ENCODE peak calls at places on chromosomes 2 and 18, in nine cellular contexts. One of them, this sample, is unnamed.
A peak's percentile ranks its signal among the peaks of the same experiment; 100 is the strongest.

GRCh38 chr2:173929441-173929840 is 35.7 kb downstream of the SP3 start:
- DNase-seq in spleen: no peak
- DNase-seq in thyroid gland: no peak
- DNase-seq in PC-9: no peak
- DNase-seq in vagina: no peak
- DNase-seq in tibial artery: no peak
- DNase-seq in Panc1: no peak
- DNase-seq in foreskin fibroblast: no peak
- DNase-seq in GM23338: no peak
- DNase-seq in this sample: no peak

GRCh38 chr18:35571138-35571537 is 10.4 kb upstream of the GALNT1 start:
- DNase-seq in PC-9: no peak
- DNase-seq in vagina: no peak
- DNase-seq in GM23338: no peak
- DNase-seq in thyroid gland: no peak
- DNase-seq in tibial artery: no peak
- DNase-seq in spleen: no peak
- DNase-seq in foreskin fibroblast: no peak
- DNase-seq in Panc1: no peak
- DNase-seq in this sample: no peak

GRCh38 chr2:112118148-112118547 is 20.0 kb upstream of the FBLN7 start:
- DNase-seq in foreskin fibroblast: no peak
- DNase-seq in Panc1: no peak
- DNase-seq in GM23338: peak; percentile 37
- DNase-seq in PC-9: no peak
- DNase-seq in tibial artery: no peak
- DNase-seq in vagina: no peak
- DNase-seq in spleen: no peak
- DNase-seq in thyroid gland: no peak
- DNase-seq in this sample: no peak

GRCh38 chr2:38613126-38613848 is 10.6 kb upstream of the HNRNPLL start:
- DNase-seq in thyroid gland: no peak
- DNase-seq in Panc1: no peak
- DNase-seq in vagina: no peak
- DNase-seq in PC-9: no peak
- DNase-seq in tibial artery: no peak
- DNase-seq in GM23338: no peak
- DNase-seq in foreskin fibroblast: peak; percentile 34
- DNase-seq in spleen: no peak
- DNase-seq in this sample: no peak

GRCh38 chr2:140308706-140309105 is 1528.5 kb upstream of the NXPH2 start:
- DNase-seq in PC-9: no peak
- DNase-seq in vagina: no peak
- DNase-seq in GM23338: no peak
- DNase-seq in Panc1: no peak
- DNase-seq in spleen: no peak
- DNase-seq in tibial artery: no peak
- DNase-seq in foreskin fibroblast: no peak
- DNase-seq in thyroid gland: no peak
- DNase-seq in this sample: no peak

GRCh38 chr2:110157153-110157793 is 41.7 kb upstream of the MALL start:
- DNase-seq in thyroid gland: peak; percentile 26
- DNase-seq in tibial artery: no peak
- DNase-seq in spleen: no peak
- DNase-seq in Panc1: peak; percentile 66
- DNase-seq in PC-9: peak; percentile 58
- DNase-seq in foreskin fibroblast: peak; percentile 63
- DNase-seq in vagina: no peak
- DNase-seq in GM23338: peak; percentile 55
- DNase-seq in this sample: no peak

GRCh38 chr2:200411831-200412230 is 98.0 kb downstream of the KCTD18 start:
- DNase-seq in Panc1: no peak
- DNase-seq in GM23338: no peak
- DNase-seq in thyroid gland: no peak
- DNase-seq in spleen: no peak
- DNase-seq in PC-9: peak; percentile 40
- DNase-seq in foreskin fibroblast: no peak
- DNase-seq in tibial artery: no peak
- DNase-seq in vagina: no peak
- DNase-seq in this sample: no peak

GRCh38 chr2:99765919-99766318 is 276.1 kb upstream of the REV1 start:
- DNase-seq in spleen: no peak
- DNase-seq in foreskin fibroblast: no peak
- DNase-seq in PC-9: no peak
- DNase-seq in thyroid gland: no peak
- DNase-seq in GM23338: no peak
- DNase-seq in Panc1: no peak
- DNase-seq in tibial artery: no peak
- DNase-seq in vagina: no peak
- DNase-seq in this sample: no peak

GRCh38 chr2:51995293-51995692 is 963.4 kb upstream of the NRXN1 start:
- DNase-seq in thyroid gland: no peak
- DNase-seq in spleen: no peak
- DNase-seq in vagina: no peak
- DNase-seq in Panc1: no peak
- DNase-seq in tibial artery: no peak
- DNase-seq in GM23338: no peak
- DNase-seq in foreskin fibroblast: peak; percentile 28
- DNase-seq in PC-9: no peak
- DNase-seq in this sample: no peak

GRCh38 chr18:28127763-28128737 is 48.9 kb downstream of the CDH2 start:
- DNase-seq in vagina: no peak
- DNase-seq in GM23338: no peak
- DNase-seq in thyroid gland: no peak
- DNase-seq in PC-9: no peak
- DNase-seq in spleen: no peak
- DNase-seq in foreskin fibroblast: no peak
- DNase-seq in tibial artery: no peak
- DNase-seq in Panc1: no peak
- DNase-seq in this sample: no peak

GRCh38 chr2:160044728-160045127 is 17.7 kb downstream of the PLA2R1 start:
- DNase-seq in Panc1: no peak
- DNase-seq in vagina: no peak
- DNase-seq in GM23338: peak; percentile 69
- DNase-seq in tibial artery: no peak
- DNase-seq in foreskin fibroblast: no peak
- DNase-seq in PC-9: no peak
- DNase-seq in thyroid gland: no peak
- DNase-seq in spleen: no peak
- DNase-seq in this sample: no peak

GRCh38 chr18:55247032-55247431 is 287.8 kb upstream of the CCDC68 start:
- DNase-seq in PC-9: no peak
- DNase-seq in vagina: no peak
- DNase-seq in thyroid gland: no peak
- DNase-seq in GM23338: no peak
- DNase-seq in spleen: no peak
- DNase-seq in tibial artery: no peak
- DNase-seq in Panc1: no peak
- DNase-seq in foreskin fibroblast: no peak
- DNase-seq in this sample: no peak

GRCh38 chr2:216057688-216058193 is 23.9 kb downstream of the PECR start:
- DNase-seq in thyroid gland: peak; percentile 72
- DNase-seq in PC-9: peak; percentile 54
- DNase-seq in foreskin fibroblast: peak; percentile 42
- DNase-seq in GM23338: peak; percentile 30
- DNase-seq in tibial artery: no peak
- DNase-seq in vagina: no peak
- DNase-seq in Panc1: no peak
- DNase-seq in spleen: peak; percentile 87
- DNase-seq in this sample: no peak

GRCh38 chr2:165348441-165348840 is 109.2 kb downstream of the SCN2A start:
- DNase-seq in PC-9: no peak
- DNase-seq in Panc1: no peak
- DNase-seq in vagina: no peak
- DNase-seq in spleen: no peak
- DNase-seq in GM23338: no peak
- DNase-seq in thyroid gland: no peak
- DNase-seq in tibial artery: no peak
- DNase-seq in foreskin fibroblast: no peak
- DNase-seq in this sample: no peak

GRCh38 chr2:54306561-54306960 is 50.5 kb upstream of the TSPYL6 start:
- DNase-seq in vagina: no peak
- DNase-seq in Panc1: no peak
- DNase-seq in PC-9: no peak
- DNase-seq in thyroid gland: no peak
- DNase-seq in foreskin fibroblast: no peak
- DNase-seq in spleen: no peak
- DNase-seq in tibial artery: no peak
- DNase-seq in GM23338: no peak
- DNase-seq in this sample: no peak

GRCh38 chr2:138090330-138090729 is 126.1 kb downstream of the HNMT start:
- DNase-seq in spleen: no peak
- DNase-seq in Panc1: peak; percentile 27
- DNase-seq in GM23338: peak; percentile 48
- DNase-seq in tibial artery: no peak
- DNase-seq in PC-9: no peak
- DNase-seq in thyroid gland: no peak
- DNase-seq in foreskin fibroblast: peak; percentile 25
- DNase-seq in vagina: no peak
- DNase-seq in this sample: no peak
- TF ChIP-seq CTCF in spleen: no peak
- TF ChIP-seq CTCF in Panc1: peak; percentile 59
- TF ChIP-seq CTCF in GM23338: peak; percentile 74
- TF ChIP-seq CTCF in tibial artery: peak; percentile 46
- TF ChIP-seq CTCF in PC-9: peak; percentile 68
- TF ChIP-seq CTCF in thyroid gland: peak; percentile 53
- TF ChIP-seq CTCF in foreskin fibroblast: peak; percentile 74
- TF ChIP-seq CTCF in vagina: no peak
- TF ChIP-seq CTCF in this sample: no peak

DNA sequence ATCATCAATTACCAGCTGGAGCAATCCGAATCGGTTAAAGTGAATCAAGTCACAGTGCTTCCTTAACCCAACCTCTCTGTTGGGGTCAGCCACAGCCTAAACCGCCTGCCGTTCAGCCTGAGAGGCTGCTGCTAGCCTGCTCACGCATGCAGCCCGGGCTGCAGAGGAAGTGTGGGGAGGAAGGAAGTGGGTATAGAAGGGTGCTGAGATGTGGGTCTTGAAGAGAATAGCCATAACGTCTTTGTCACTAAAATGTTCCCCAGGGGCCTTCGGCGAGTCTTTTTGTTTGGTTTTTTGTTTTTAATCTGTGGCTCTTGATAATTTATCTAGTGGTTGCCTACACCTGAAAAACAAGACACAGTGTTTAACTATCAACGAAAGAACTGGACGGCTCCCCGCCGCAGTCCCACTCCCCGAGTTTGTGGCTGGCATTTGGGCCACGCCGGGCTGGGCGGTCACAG is 496 bp upstream of the ITGA4 start:
- DNase-seq in PC-9: no peak
- DNase-seq in spleen: peak; percentile 97
- DNase-seq in vagina: no peak
- DNase-seq in GM23338: peak; percentile 61
- DNase-seq in foreskin fibroblast: peak; percentile 24
- DNase-seq in tibial artery: peak; percentile 30
- DNase-seq in Panc1: no peak
- DNase-seq in thyroid gland: peak; percentile 32
- DNase-seq in this sample: no peak
- H3K4me3 ChIP-seq in PC-9: no peak overlapping the region
- H3K4me3 ChIP-seq in spleen: peak overlapping the region; percentile 63
- H3K4me3 ChIP-seq in vagina: peak overlapping the region; percentile 48
- H3K4me3 ChIP-seq in GM23338: peak overlapping the region; percentile 68
- H3K4me3 ChIP-seq in foreskin fibroblast: peak overlapping the region; percentile 80
- H3K4me3 ChIP-seq in tibial artery: peak overlapping the region; percentile 45
- H3K4me3 ChIP-seq in Panc1: peak overlapping the region; percentile 37
- H3K4me3 ChIP-seq in thyroid gland: no peak overlapping the region
- H3K4me3 ChIP-seq in this sample: peak overlapping the region; percentile 37

GRCh38 chr18:49467599-49467998 is 7.2 kb upstream of the DYM start:
- DNase-seq in vagina: no peak
- DNase-seq in Panc1: no peak
- DNase-seq in thyroid gland: no peak
- DNase-seq in spleen: no peak
- DNase-seq in GM23338: no peak
- DNase-seq in PC-9: no peak
- DNase-seq in foreskin fibroblast: no peak
- DNase-seq in tibial artery: no peak
- DNase-seq in this sample: no peak

GRCh38 chr18:49467019-49467563 is 6.6 kb upstream of the DYM start:
- DNase-seq in PC-9: no peak
- DNase-seq in spleen: no peak
- DNase-seq in vagina: no peak
- DNase-seq in tibial artery: no peak
- DNase-seq in GM23338: no peak
- DNase-seq in thyroid gland: no peak
- DNase-seq in foreskin fibroblast: no peak
- DNase-seq in Panc1: no peak
- DNase-seq in this sample: no peak

GRCh38 chr18:49460958-49461601 is 635 bp upstream of the DYM start:
- DNase-seq in Panc1: no peak
- DNase-seq in thyroid gland: peak; percentile 16
- DNase-seq in GM23338: peak; percentile 24
- DNase-seq in PC-9: no peak
- DNase-seq in foreskin fibroblast: no peak
- DNase-seq in vagina: no peak
- DNase-seq in spleen: no peak
- DNase-seq in tibial artery: no peak
- DNase-seq in this sample: no peak

GRCh38 chr18:49461602-49461977 is 1.1 kb upstream of the DYM start:
- DNase-seq in spleen: no peak
- DNase-seq in PC-9: no peak
- DNase-seq in tibial artery: no peak
- DNase-seq in thyroid gland: no peak
- DNase-seq in foreskin fibroblast: no peak
- DNase-seq in vagina: no peak
- DNase-seq in Panc1: no peak
- DNase-seq in GM23338: no peak
- DNase-seq in this sample: no peak

GRCh38 chr18:49464718-49465598 is 4.5 kb upstream of the DYM start:
- DNase-seq in thyroid gland: no peak
- DNase-seq in PC-9: no peak
- DNase-seq in GM23338: peak; percentile 89
- DNase-seq in Panc1: no peak
- DNase-seq in spleen: no peak
- DNase-seq in foreskin fibroblast: peak; percentile 12
- DNase-seq in tibial artery: no peak
- DNase-seq in vagina: no peak
- DNase-seq in this sample: no peak
- TF ChIP-seq CTCF in thyroid gland: no peak
- TF ChIP-seq CTCF in PC-9: no peak
- TF ChIP-seq CTCF in GM23338: no peak
- TF ChIP-seq CTCF in Panc1: no peak
- TF ChIP-seq CTCF in spleen: no peak
- TF ChIP-seq CTCF in foreskin fibroblast: no peak
- TF ChIP-seq CTCF in tibial artery: no peak
- TF ChIP-seq CTCF in vagina: no peak
- TF ChIP-seq CTCF in this sample: no peak

DNA sequence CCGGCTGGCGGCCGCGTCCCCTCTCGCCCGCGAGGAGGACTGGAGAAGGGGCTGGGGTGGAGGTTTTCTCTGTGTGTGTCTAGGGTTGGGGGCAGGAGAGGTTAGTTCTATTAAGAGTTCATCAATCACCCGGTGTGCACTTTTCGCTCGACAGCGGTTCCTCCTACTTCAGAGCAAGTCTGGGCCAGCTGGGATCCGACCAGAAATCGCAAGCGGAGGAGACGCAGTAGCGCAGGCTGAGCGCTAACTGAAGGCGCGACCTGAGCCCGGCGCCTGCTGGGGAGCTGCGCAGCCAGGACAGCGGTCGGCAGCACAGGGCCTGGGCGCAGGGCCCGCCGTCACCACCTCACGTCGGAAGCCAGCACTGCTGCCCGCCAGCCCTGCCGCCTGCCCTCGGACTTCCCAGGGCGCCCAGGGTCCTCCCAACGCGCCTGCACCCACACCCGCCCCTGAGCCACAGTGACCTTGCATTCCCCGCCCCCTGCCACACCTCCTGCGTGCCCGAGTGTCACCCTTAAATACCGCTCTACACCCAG is 10.1 kb upstream of the HOXD1 start:
- DNase-seq in PC-9: no peak
- DNase-seq in spleen: no peak
- DNase-seq in Panc1: no peak
- DNase-seq in GM23338: peak; percentile 72
- DNase-seq in vagina: no peak
- DNase-seq in tibial artery: no peak
- DNase-seq in foreskin fibroblast: no peak
- DNase-seq in thyroid gland: no peak
- DNase-seq in this sample: peak; percentile 59
- H3K4me3 ChIP-seq in PC-9: no peak overlapping the region
- H3K4me3 ChIP-seq in spleen: peak overlapping the region; percentile 43
- H3K4me3 ChIP-seq in Panc1: no peak overlapping the region
- H3K4me3 ChIP-seq in GM23338: peak overlapping the region; percentile 70
- H3K4me3 ChIP-seq in vagina: peak overlapping the region; percentile 32
- H3K4me3 ChIP-seq in tibial artery: peak overlapping the region; percentile 20
- H3K4me3 ChIP-seq in foreskin fibroblast: peak overlapping the region; percentile 18
- H3K4me3 ChIP-seq in thyroid gland: no peak overlapping the region
- H3K4me3 ChIP-seq in this sample: peak overlapping the region; percentile 5

This sample was measured in pancreas.